ENCODE peak calls at places on chromosomes 1 and 21, in four cellular contexts. W, G, L and Q are unnamed samples.
A peak's percentile ranks its signal among the peaks of the same experiment; 100 is the strongest.

GRCh38 chr1:81834268-81834667 is 33.5 kb downstream of the ADGRL2 start:
- DNase-seq in W (no peak), G (no peak), L (no peak), Q (no peak)

GRCh38 chr1:212514056-212514614 is 81.4 kb downstream of the NENF start:
- DNase-seq in W (peak; percentile 16), G (no peak), L (no peak), Q (peak; percentile 18)

GRCh38 chr1:228646717-228647522 is 88.4 kb upstream of the RHOU start:
- DNase-seq in W (peak; percentile 54), G (peak; percentile 42), L (no peak), Q (no peak)

GRCh38 chr1:167454929-167455785 is 63.2 kb downstream of the CD247 start:
- DNase-seq in W (no peak), G (peak; percentile 89), L (peak; percentile 65), Q (no peak)

GRCh38 chr21:42518216-42518615 is 4.6 kb downstream of the SLC37A1 start:
- DNase-seq in W (peak; percentile 60), G (no peak), L (no peak), Q (no peak)

GRCh38 chr1:85229574-85230097 is 28.8 kb upstream of the SYDE2 start:
- DNase-seq in W (no peak), G (no peak), L (no peak), Q (no peak)

GRCh38 chr1:167416506-167416905 is 101.8 kb downstream of the CD247 start:
- DNase-seq in W (no peak), G (no peak), L (no peak), Q (no peak)

GRCh38 chr1:245671966-245672767 is 517.4 kb downstream of the KIF26B start:
- DNase-seq in W (no peak), G (no peak), L (no peak), Q (no peak)

GRCh38 chr1:23529146-23530088 is 1.6 kb downstream of the E2F2 start:
- DNase-seq in W (no peak), G (no peak), L (no peak), Q (no peak)

GRCh38 chr1:230113605-230114241 is 46.7 kb downstream of the GALNT2 start:
- DNase-seq in W (peak; percentile 99), G (no peak), L (peak; percentile 48), Q (no peak)

GRCh38 chr1:42957880-42958487 is 684 bp downstream of the SLC2A1 start:
- DNase-seq in W (peak; percentile 35), G (peak; percentile 50), L (peak; percentile 41), Q (no peak)

GRCh38 chr1:184563308-184563707 is 176.5 kb downstream of the C1orf21 start:
- DNase-seq in W (peak; percentile 53), G (no peak), L (no peak), Q (no peak)

GRCh38 chr21:41321211-41321907 is 4.8 kb downstream of the FAM3B start:
- DNase-seq in W (no peak), G (peak; percentile 44), L (no peak), Q (no peak)

GRCh38 chr1:44266400-44267344 is 53.4 kb downstream of the DMAP1 start:
- DNase-seq in W (no peak), G (no peak), L (no peak), Q (no peak)

GRCh38 chr21:35511298-35512162 is 462.4 kb upstream of the RUNX1 start:
- DNase-seq in W (peak; percentile 88), G (no peak), L (no peak), Q (no peak)

GRCh38 chr1:105872761-105873286 is 1183.7 kb upstream of the PRMT6 start:
- DNase-seq in W (no peak), G (no peak), L (no peak), Q (no peak)

GRCh38 chr1:61082336-61083013 is at the start of gene NFIA:
- DNase-seq in W (peak; percentile 79), G (peak; percentile 33), L (peak; percentile 65), Q (no peak)

GRCh38 chr1:47650205-47650604 is 212.4 kb downstream of the FOXD2 start:
- DNase-seq in W (peak; percentile 89), G (no peak), L (peak; percentile 19), Q (no peak)

GRCh38 chr1:14037101-14037807 is 337.3 kb downstream of the PRDM2 start:
- DNase-seq in W (no peak), G (no peak), L (no peak), Q (no peak)

GRCh38 chr21:15539376-15539775 is 190.4 kb upstream of the USP25 start:
- DNase-seq in W (peak; percentile 15), G (no peak), L (no peak), Q (no peak)

GRCh38 chr1:190494451-190494850 is 16.8 kb upstream of the BRINP3 start:
- DNase-seq in W (no peak), G (no peak), L (no peak), Q (no peak)

GRCh38 chr1:6911974-6912373 is 126.7 kb downstream of the CAMTA1 start:
- DNase-seq in W (peak; percentile 12), G (no peak), L (no peak), Q (no peak)

GRCh38 chr21:26011292-26011940 is 159.2 kb downstream of the APP start:
- DNase-seq in W (no peak), G (no peak), L (no peak), Q (no peak)

GRCh38 chr1:92317836-92318493 is 19.1 kb downstream of the RPAP2 start:
- DNase-seq in W (no peak), G (no peak), L (no peak), Q (no peak)

GRCh38 chr21:46675595-46676280 is 40.3 kb downstream of the PRMT2 start:
- DNase-seq in W (no peak), G (no peak), L (no peak), Q (no peak)

GRCh38 chr1:7552402-7552801 is 218.7 kb upstream of the VAMP3 start:
- DNase-seq in W (peak; percentile 51), G (no peak), L (no peak), Q (no peak)